ENCODE peak calls at places on chromosome 13, in seven cellular contexts. One of them, this sample, is unnamed.
A peak's percentile ranks its signal among the peaks of the same experiment; 100 is the strongest.

GRCh38 chr13:76440568-76440967 is 445.6 kb downstream of the KCTD12 start:
- DNase-seq in GM12878: peak; percentile 17
- DNase-seq in fibroblast of lung: no peak
- DNase-seq in neuronal stem cell: no peak
- DNase-seq in H9: no peak
- DNase-seq in H1: no peak
- DNase-seq in hepatocyte: no peak
- DNase-seq in this sample: no peak

GRCh38 chr13:99484405-99484981 is 16.8 kb upstream of the TM9SF2 start:
- DNase-seq in GM12878: no peak
- DNase-seq in fibroblast of lung: peak; percentile 44
- DNase-seq in neuronal stem cell: no peak
- DNase-seq in H9: no peak
- DNase-seq in H1: no peak
- DNase-seq in hepatocyte: no peak
- DNase-seq in this sample: no peak

GRCh38 chr13:98142427-98143156 is at the start of gene FARP1:
- DNase-seq in GM12878: no peak
- DNase-seq in fibroblast of lung: peak; percentile 64
- DNase-seq in neuronal stem cell: peak; percentile 83
- DNase-seq in H9: peak; percentile 78
- DNase-seq in H1: peak; percentile 87
- DNase-seq in hepatocyte: peak; percentile 95
- DNase-seq in this sample: peak; percentile 89

GRCh38 chr13:39016789-39017188 is 21.1 kb downstream of the PROSER1 start:
- DNase-seq in GM12878: no peak
- DNase-seq in fibroblast of lung: no peak
- DNase-seq in neuronal stem cell: peak; percentile 42
- DNase-seq in H9: no peak
- DNase-seq in H1: no peak
- DNase-seq in hepatocyte: peak; percentile 51
- DNase-seq in this sample: peak; percentile 65

GRCh38 chr13:110218601-110219201 is 88.3 kb downstream of the COL4A1 start:
- DNase-seq in GM12878: no peak
- DNase-seq in fibroblast of lung: no peak
- DNase-seq in neuronal stem cell: no peak
- DNase-seq in H9: no peak
- DNase-seq in H1: no peak
- DNase-seq in hepatocyte: no peak
- DNase-seq in this sample: no peak

GRCh38 chr13:29859971-29860370 is 9.6 kb upstream of the UBL3 start:
- DNase-seq in GM12878: no peak
- DNase-seq in fibroblast of lung: peak; percentile 71
- DNase-seq in neuronal stem cell: no peak
- DNase-seq in H9: no peak
- DNase-seq in H1: no peak
- DNase-seq in hepatocyte: no peak
- DNase-seq in this sample: no peak

GRCh38 chr13:43757266-43757665 is 29.5 kb downstream of the ENOX1 start:
- DNase-seq in GM12878: no peak
- DNase-seq in fibroblast of lung: no peak
- DNase-seq in neuronal stem cell: no peak
- DNase-seq in H9: no peak
- DNase-seq in H1: no peak
- DNase-seq in hepatocyte: no peak
- DNase-seq in this sample: no peak

GRCh38 chr13:102255409-102255808 is 146.4 kb downstream of the FGF14 start:
- DNase-seq in GM12878: no peak
- DNase-seq in fibroblast of lung: no peak
- DNase-seq in neuronal stem cell: no peak
- DNase-seq in H9: no peak
- DNase-seq in H1: no peak
- DNase-seq in hepatocyte: no peak
- DNase-seq in this sample: no peak

GRCh38 chr13:49241296-49241695 is 6.4 kb upstream of the CDADC1 start:
- DNase-seq in GM12878: no peak
- DNase-seq in fibroblast of lung: no peak
- DNase-seq in neuronal stem cell: no peak
- DNase-seq in H9: no peak
- DNase-seq in H1: no peak
- DNase-seq in hepatocyte: no peak
- DNase-seq in this sample: no peak

GRCh38 chr13:20489185-20489820 is 36.4 kb downstream of the CRYL1 start:
- DNase-seq in GM12878: no peak
- DNase-seq in fibroblast of lung: no peak
- DNase-seq in neuronal stem cell: peak; percentile 35
- DNase-seq in H9: no peak
- DNase-seq in H1: no peak
- DNase-seq in hepatocyte: no peak
- DNase-seq in this sample: no peak

GRCh38 chr13:50340146-50340545 is 324.9 kb downstream of the KCNRG start:
- DNase-seq in GM12878: no peak
- DNase-seq in fibroblast of lung: no peak
- DNase-seq in neuronal stem cell: no peak
- DNase-seq in H9: no peak
- DNase-seq in H1: no peak
- DNase-seq in hepatocyte: no peak
- DNase-seq in this sample: no peak

GRCh38 chr13:40777166-40777956 is 6.4 kb upstream of the MRPS31 start:
- DNase-seq in GM12878: no peak
- DNase-seq in fibroblast of lung: peak; percentile 43
- DNase-seq in neuronal stem cell: peak; percentile 40
- DNase-seq in H9: peak; percentile 51
- DNase-seq in H1: no peak
- DNase-seq in hepatocyte: peak; percentile 70
- DNase-seq in this sample: peak; percentile 88

GRCh38 chr13:114027826-114028225 is 54.0 kb upstream of the C13orf46 start:
- DNase-seq in GM12878: no peak
- DNase-seq in fibroblast of lung: no peak
- DNase-seq in neuronal stem cell: no peak
- DNase-seq in H9: no peak
- DNase-seq in H1: no peak
- DNase-seq in hepatocyte: no peak
- DNase-seq in this sample: no peak

GRCh38 chr13:27631156-27631555 is 9.5 kb downstream of the POLR1D start:
- DNase-seq in GM12878: no peak
- DNase-seq in fibroblast of lung: no peak
- DNase-seq in neuronal stem cell: no peak
- DNase-seq in H9: no peak
- DNase-seq in H1: no peak
- DNase-seq in hepatocyte: no peak
- DNase-seq in this sample: no peak

GRCh38 chr13:91450913-91451312 is 52.5 kb downstream of the GPC5 start:
- DNase-seq in GM12878: no peak
- DNase-seq in fibroblast of lung: no peak
- DNase-seq in neuronal stem cell: no peak
- DNase-seq in H9: no peak
- DNase-seq in H1: no peak
- DNase-seq in hepatocyte: no peak
- DNase-seq in this sample: no peak

GRCh38 chr13:48146122-48146521 is 51.2 kb upstream of the MED4 start:
- DNase-seq in GM12878: no peak
- DNase-seq in fibroblast of lung: no peak
- DNase-seq in neuronal stem cell: no peak
- DNase-seq in H9: no peak
- DNase-seq in H1: no peak
- DNase-seq in hepatocyte: no peak
- DNase-seq in this sample: no peak

GRCh38 chr13:65836066-65836465 is 1394.1 kb downstream of the PCDH9 start:
- DNase-seq in GM12878: no peak
- DNase-seq in fibroblast of lung: no peak
- DNase-seq in neuronal stem cell: no peak
- DNase-seq in H9: no peak
- DNase-seq in H1: no peak
- DNase-seq in hepatocyte: no peak
- DNase-seq in this sample: no peak

GRCh38 chr13:42258747-42259146 is 13.2 kb upstream of the AKAP11 start:
- DNase-seq in GM12878: no peak
- DNase-seq in fibroblast of lung: no peak
- DNase-seq in neuronal stem cell: no peak
- DNase-seq in H9: peak; percentile 72
- DNase-seq in H1: peak; percentile 57
- DNase-seq in hepatocyte: no peak
- DNase-seq in this sample: peak; percentile 68

GRCh38 chr13:53758946-53759345 is 730.3 kb downstream of the OLFM4 start:
- DNase-seq in GM12878: no peak
- DNase-seq in fibroblast of lung: no peak
- DNase-seq in neuronal stem cell: no peak
- DNase-seq in H9: no peak
- DNase-seq in H1: no peak
- DNase-seq in hepatocyte: no peak
- DNase-seq in this sample: peak; percentile 45

DNA sequence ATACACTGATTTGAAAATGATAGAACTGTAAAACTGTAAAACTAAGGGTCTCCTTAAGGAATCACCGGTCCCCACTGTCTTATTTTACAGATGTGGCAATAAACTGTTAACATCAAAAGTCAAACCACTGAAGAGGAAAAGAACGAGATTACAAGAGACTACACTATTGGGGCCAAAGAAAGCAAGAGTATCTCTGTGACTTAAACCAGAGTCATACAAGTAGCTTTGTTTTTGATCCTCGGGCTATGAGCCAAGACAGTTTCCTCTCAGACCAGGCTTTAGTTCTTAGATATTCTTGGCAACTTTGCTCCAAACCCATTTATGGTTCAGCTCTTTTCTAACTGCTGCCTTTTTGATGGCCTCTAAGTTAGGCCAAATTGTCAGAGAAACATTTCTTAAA is 113.8 kb downstream of the TBC1D4 start:
- DNase-seq in GM12878: no peak
- DNase-seq in fibroblast of lung: peak; percentile 96
- DNase-seq in neuronal stem cell: no peak
- DNase-seq in H9: no peak
- DNase-seq in H1: no peak
- DNase-seq in hepatocyte: peak; percentile 29
- DNase-seq in this sample: no peak
- H3K4me2 ChIP-seq in GM12878: no peak overlapping the region
- H3K4me2 ChIP-seq in fibroblast of lung: peak overlapping the region; percentile 28
- H3K4me2 ChIP-seq in neuronal stem cell: no peak overlapping the region
- H3K4me2 ChIP-seq in H9: no peak overlapping the region
- H3K4me2 ChIP-seq in H1: no peak overlapping the region
- H3K4me2 ChIP-seq in hepatocyte: peak overlapping the region; percentile 23
- H3K4me2 ChIP-seq in this sample: no peak overlapping the region

GRCh38 chr13:80945328-80945727 is 604.4 kb upstream of the SPRY2 start:
- DNase-seq in GM12878: no peak
- DNase-seq in fibroblast of lung: no peak
- DNase-seq in neuronal stem cell: peak; percentile 70
- DNase-seq in H9: peak; percentile 69
- DNase-seq in H1: no peak
- DNase-seq in hepatocyte: peak; percentile 26
- DNase-seq in this sample: peak; percentile 79
- H2AFZ ChIP-seq in GM12878: no peak overlapping the region
- H2AFZ ChIP-seq in fibroblast of lung: no peak overlapping the region
- H2AFZ ChIP-seq in neuronal stem cell: no peak overlapping the region
- H2AFZ ChIP-seq in H9: no peak overlapping the region
- H2AFZ ChIP-seq in H1: no peak overlapping the region
- H2AFZ ChIP-seq in hepatocyte: no peak overlapping the region
- H2AFZ ChIP-seq in this sample: no peak overlapping the region

DNA sequence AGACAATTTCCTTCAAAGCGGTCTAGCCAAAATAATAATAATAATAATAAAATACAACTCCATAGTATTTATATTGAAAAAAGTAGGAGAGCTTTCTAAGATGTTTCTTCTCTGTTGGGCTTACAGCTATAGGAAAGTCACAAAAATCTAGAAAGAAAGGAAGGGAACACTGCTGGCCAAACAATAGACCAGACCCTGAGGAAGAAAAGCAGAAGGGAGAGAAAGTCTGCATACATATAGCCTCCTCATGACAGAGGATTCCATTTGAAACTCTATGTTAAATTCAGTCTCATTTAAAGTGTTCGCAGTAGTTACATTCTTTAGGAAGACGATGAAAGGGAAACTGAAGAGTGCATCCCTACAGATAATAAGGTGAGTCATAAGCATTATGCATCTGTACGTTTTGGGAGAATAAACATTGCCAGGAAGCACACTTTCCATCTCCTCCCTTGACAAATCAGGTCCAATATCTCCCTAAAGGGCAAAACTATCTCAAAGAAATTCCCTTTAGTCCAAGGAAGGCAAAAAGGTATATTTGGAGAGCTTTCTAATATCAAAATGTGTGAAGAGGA is 86.5 kb downstream of the PCDH9 start:
- DNase-seq in GM12878: no peak
- DNase-seq in fibroblast of lung: no peak
- DNase-seq in neuronal stem cell: no peak
- DNase-seq in H9: no peak
- DNase-seq in H1: no peak
- DNase-seq in hepatocyte: no peak
- DNase-seq in this sample: peak; percentile 11
- H3K4me2 ChIP-seq in GM12878: no peak overlapping the region
- H3K4me2 ChIP-seq in fibroblast of lung: no peak overlapping the region
- H3K4me2 ChIP-seq in neuronal stem cell: no peak overlapping the region
- H3K4me2 ChIP-seq in H9: no peak overlapping the region
- H3K4me2 ChIP-seq in H1: no peak overlapping the region
- H3K4me2 ChIP-seq in hepatocyte: no peak overlapping the region
- H3K4me2 ChIP-seq in this sample: no peak overlapping the region

GRCh38 chr13:46996316-46996715 is 99.5 kb upstream of the HTR2A start:
- DNase-seq in GM12878: no peak
- DNase-seq in fibroblast of lung: no peak
- DNase-seq in neuronal stem cell: no peak
- DNase-seq in H9: no peak
- DNase-seq in H1: no peak
- DNase-seq in hepatocyte: no peak
- DNase-seq in this sample: no peak
- H2AFZ ChIP-seq in GM12878: no peak overlapping the region
- H2AFZ ChIP-seq in fibroblast of lung: no peak overlapping the region
- H2AFZ ChIP-seq in neuronal stem cell: no peak overlapping the region
- H2AFZ ChIP-seq in H9: no peak overlapping the region
- H2AFZ ChIP-seq in H1: no peak overlapping the region
- H2AFZ ChIP-seq in hepatocyte: no peak overlapping the region
- H2AFZ ChIP-seq in this sample: no peak overlapping the region

GRCh38 chr13:68369739-68370138 is 1139.6 kb upstream of the PCDH9 start:
- DNase-seq in GM12878: no peak
- DNase-seq in fibroblast of lung: peak; percentile 63
- DNase-seq in neuronal stem cell: no peak
- DNase-seq in H9: no peak
- DNase-seq in H1: no peak
- DNase-seq in hepatocyte: peak; percentile 18
- DNase-seq in this sample: peak; percentile 2
- H3K4me2 ChIP-seq in GM12878: no peak overlapping the region
- H3K4me2 ChIP-seq in fibroblast of lung: no peak overlapping the region
- H3K4me2 ChIP-seq in neuronal stem cell: no peak overlapping the region
- H3K4me2 ChIP-seq in H9: no peak overlapping the region
- H3K4me2 ChIP-seq in H1: no peak overlapping the region
- H3K4me2 ChIP-seq in hepatocyte: no peak overlapping the region
- H3K4me2 ChIP-seq in this sample: no peak overlapping the region